ENCODE peak calls at places on chromosomes 12 and 14, in ten cellular contexts. A, W, H, D, C, I, R, K, S and G are unnamed samples.

GRCh38 chr12:76790564-76791552 is 26.9 kb downstream of the ZDHHC17 start:
- DNase-seq in H (peak), I (no peak), W (peak), D (no peak), C (peak), A (no peak), K (no peak), R (no peak), S (no peak), G (no peak)

GRCh38 chr14:74852922-74853530 is 22.9 kb downstream of the PROX2 start:
- DNase-seq in C (peak), W (peak), D (no peak), S (no peak), K (no peak), R (no peak), H (no peak), I (no peak), A (no peak), G (no peak)

GRCh38 chr12:18391136-18391535 is 129.8 kb downstream of the PIK3C2G start:
- DNase-seq in A (no peak), K (no peak), I (no peak), W (no peak), H (no peak), R (no peak), S (no peak), C (no peak), D (no peak), G (no peak)

GRCh38 chr14:65867333-65867732 is 454.8 kb downstream of the FUT8 start:
- DNase-seq in D (no peak), H (no peak), C (no peak), R (no peak), I (no peak), A (no peak), W (no peak), K (no peak), S (no peak), G (no peak)

GRCh38 chr14:90682615-90683014 is 133.6 kb downstream of the TTC7B start:
- DNase-seq in H (no peak), A (no peak), C (no peak), R (no peak), K (no peak), S (no peak), W (no peak), I (no peak), D (no peak), G (no peak)

GRCh38 chr14:67515386-67516079 is 17.6 kb upstream of the PLEKHH1 start:
- DNase-seq in K (no peak), D (no peak), I (no peak), H (peak), A (peak), R (no peak), W (no peak), C (peak), S (peak), G (no peak)

GRCh38 chr14:95619785-95620417 is 66.3 kb upstream of the TCL1B start:
- DNase-seq in S (no peak), C (no peak), R (no peak), K (no peak), D (no peak), W (no peak), H (peak), I (no peak), A (no peak), G (no peak)

GRCh38 chr14:36662543-36663403 is 1.1 kb downstream of the PAX9 start:
- DNase-seq in S (no peak), A (no peak), C (peak), I (peak), D (no peak), W (peak), K (no peak), R (no peak), H (peak), G (no peak)

GRCh38 chr12:113582521-113583218 is 111.0 kb upstream of the LHX5 start:
- DNase-seq in C (peak), D (no peak), W (no peak), A (no peak), R (no peak), I (no peak), H (no peak), K (no peak), S (no peak), G (no peak)

GRCh38 chr12:70543444-70543843 is 93.8 kb downstream of the PTPRB start:
- DNase-seq in W (peak), R (peak), H (no peak), C (peak), A (no peak), K (no peak), D (no peak), I (no peak), S (no peak), G (peak)

GRCh38 chr12:6841139-6841515 is 402 bp downstream of the GNB3 start:
- DNase-seq in C (no peak), S (no peak), H (no peak), R (no peak), A (no peak), W (no peak), D (no peak), I (no peak), K (no peak), G (no peak)

GRCh38 chr14:45810152-45810872 is 557.3 kb upstream of the MIS18BP1 start:
- DNase-seq in H (peak), R (no peak), D (no peak), C (peak), A (no peak), W (peak), S (no peak), K (no peak), I (peak), G (no peak)